ENCODE peak calls at places on chromosomes 16 and 17, in seven cellular contexts. One of them, this sample, is unnamed.

GRCh38 chr16:2015117-2015946 is 4.3 kb upstream of the NPW start:
- DNase-seq in sigmoid colon: no peak
- DNase-seq in transverse colon: peak; percentile 79
- DNase-seq in mesenchymal stem cell: peak; percentile 60
- DNase-seq in iPS DF 6.9: no peak
- DNase-seq in breast epithelium: no peak
- DNase-seq in upper lobe of right lung: no peak
- DNase-seq in this sample: peak; percentile 69

GRCh38 chr16:66487580-66488235 is 60.6 kb downstream of the BEAN1 start:
- DNase-seq in sigmoid colon: peak; percentile 58
- DNase-seq in transverse colon: no peak
- DNase-seq in mesenchymal stem cell: no peak
- DNase-seq in iPS DF 6.9: no peak
- DNase-seq in breast epithelium: peak; percentile 14
- DNase-seq in upper lobe of right lung: no peak
- DNase-seq in this sample: peak; percentile 40

GRCh38 chr17:60851181-60851580 is 173.5 kb downstream of the BCAS3 start:
- DNase-seq in sigmoid colon: no peak
- DNase-seq in transverse colon: no peak
- DNase-seq in mesenchymal stem cell: no peak
- DNase-seq in iPS DF 6.9: no peak
- DNase-seq in breast epithelium: no peak
- DNase-seq in upper lobe of right lung: no peak
- DNase-seq in this sample: no peak

GRCh38 chr17:17041018-17041521 is 1.2 kb upstream of the MPRIP start:
- DNase-seq in sigmoid colon: no peak
- DNase-seq in transverse colon: no peak
- DNase-seq in mesenchymal stem cell: peak; percentile 87
- DNase-seq in iPS DF 6.9: no peak
- DNase-seq in breast epithelium: no peak
- DNase-seq in upper lobe of right lung: peak; percentile 35
- DNase-seq in this sample: peak; percentile 54

GRCh38 chr16:82960923-82961322 is 334.2 kb downstream of the CDH13 start:
- DNase-seq in sigmoid colon: no peak
- DNase-seq in transverse colon: no peak
- DNase-seq in mesenchymal stem cell: no peak
- DNase-seq in iPS DF 6.9: no peak
- DNase-seq in breast epithelium: no peak
- DNase-seq in upper lobe of right lung: no peak
- DNase-seq in this sample: no peak

GRCh38 chr17:72397223-72397667 is 276.4 kb downstream of the SOX9 start:
- DNase-seq in sigmoid colon: no peak
- DNase-seq in transverse colon: no peak
- DNase-seq in mesenchymal stem cell: no peak
- DNase-seq in iPS DF 6.9: no peak
- DNase-seq in breast epithelium: no peak
- DNase-seq in upper lobe of right lung: no peak
- DNase-seq in this sample: no peak

GRCh38 chr16:70252355-70252988 is 732 bp upstream of the EXOSC6 start:
- DNase-seq in sigmoid colon: no peak
- DNase-seq in transverse colon: no peak
- DNase-seq in mesenchymal stem cell: peak; percentile 22
- DNase-seq in iPS DF 6.9: no peak
- DNase-seq in breast epithelium: no peak
- DNase-seq in upper lobe of right lung: no peak
- DNase-seq in this sample: no peak

GRCh38 chr17:82217120-82217529 is 4.5 kb upstream of the CCDC57 start:
- DNase-seq in sigmoid colon: peak; percentile 68
- DNase-seq in transverse colon: peak; percentile 47
- DNase-seq in mesenchymal stem cell: peak; percentile 76
- DNase-seq in iPS DF 6.9: no peak
- DNase-seq in breast epithelium: no peak
- DNase-seq in upper lobe of right lung: peak; percentile 81
- DNase-seq in this sample: no peak

GRCh38 chr16:71273384-71273783 is 15.8 kb downstream of the CMTR2 start:
- DNase-seq in sigmoid colon: no peak
- DNase-seq in transverse colon: no peak
- DNase-seq in mesenchymal stem cell: no peak
- DNase-seq in iPS DF 6.9: no peak
- DNase-seq in breast epithelium: no peak
- DNase-seq in upper lobe of right lung: no peak
- DNase-seq in this sample: no peak

GRCh38 chr16:31108035-31108793 is at the start of gene BCKDK:
- DNase-seq in sigmoid colon: peak; percentile 88
- DNase-seq in transverse colon: peak; percentile 77
- DNase-seq in mesenchymal stem cell: peak; percentile 57
- DNase-seq in iPS DF 6.9: no peak
- DNase-seq in breast epithelium: no peak
- DNase-seq in upper lobe of right lung: peak; percentile 88
- DNase-seq in this sample: peak; percentile 68

GRCh38 chr16:85637808-85638186 is 24.7 kb downstream of the GSE1 start:
- DNase-seq in sigmoid colon: no peak
- DNase-seq in transverse colon: no peak
- DNase-seq in mesenchymal stem cell: no peak
- DNase-seq in iPS DF 6.9: no peak
- DNase-seq in breast epithelium: no peak
- DNase-seq in upper lobe of right lung: peak; percentile 90
- DNase-seq in this sample: no peak

GRCh38 chr16:2595376-2596200 is 57.8 kb downstream of the PDPK1 start:
- DNase-seq in sigmoid colon: no peak
- DNase-seq in transverse colon: no peak
- DNase-seq in mesenchymal stem cell: no peak
- DNase-seq in iPS DF 6.9: no peak
- DNase-seq in breast epithelium: no peak
- DNase-seq in upper lobe of right lung: no peak
- DNase-seq in this sample: no peak

GRCh38 chr16:55444754-55445485 is 34.1 kb upstream of the MMP2 start:
- DNase-seq in sigmoid colon: peak; percentile 74
- DNase-seq in transverse colon: peak; percentile 20
- DNase-seq in mesenchymal stem cell: no peak
- DNase-seq in iPS DF 6.9: no peak
- DNase-seq in breast epithelium: no peak
- DNase-seq in upper lobe of right lung: peak; percentile 76
- DNase-seq in this sample: no peak

GRCh38 chr17:29138991-29139682 is 41.1 kb downstream of the MYO18A start:
- DNase-seq in sigmoid colon: no peak
- DNase-seq in transverse colon: peak; percentile 66
- DNase-seq in mesenchymal stem cell: no peak
- DNase-seq in iPS DF 6.9: no peak
- DNase-seq in breast epithelium: no peak
- DNase-seq in upper lobe of right lung: no peak
- DNase-seq in this sample: peak; percentile 55

GRCh38 chr17:31598388-31598760 is 206.9 kb downstream of the RAB11FIP4 start:
- DNase-seq in sigmoid colon: no peak
- DNase-seq in transverse colon: no peak
- DNase-seq in mesenchymal stem cell: no peak
- DNase-seq in iPS DF 6.9: no peak
- DNase-seq in breast epithelium: no peak
- DNase-seq in upper lobe of right lung: no peak
- DNase-seq in this sample: no peak

GRCh38 chr17:6069611-6070279 is 434 bp upstream of the WSCD1 start:
- DNase-seq in sigmoid colon: no peak
- DNase-seq in transverse colon: peak; percentile 20
- DNase-seq in mesenchymal stem cell: peak; percentile 27
- DNase-seq in iPS DF 6.9: no peak
- DNase-seq in breast epithelium: no peak
- DNase-seq in upper lobe of right lung: no peak
- DNase-seq in this sample: no peak

GRCh38 chr17:44970136-44970737 is 2.1 kb upstream of the C1QL1 start:
- DNase-seq in sigmoid colon: peak; percentile 89
- DNase-seq in transverse colon: peak; percentile 39
- DNase-seq in mesenchymal stem cell: peak; percentile 46
- DNase-seq in iPS DF 6.9: no peak
- DNase-seq in breast epithelium: no peak
- DNase-seq in upper lobe of right lung: no peak
- DNase-seq in this sample: no peak
- H3K27me3 ChIP-seq in sigmoid colon: peaks cover 30% of the 10 kb centered on the region
- H3K27me3 ChIP-seq in transverse colon: peaks cover 81% of the 10 kb centered on the region
- H3K27me3 ChIP-seq in mesenchymal stem cell: peaks cover 58% of the 10 kb centered on the region
- H3K27me3 ChIP-seq in iPS DF 6.9: peaks cover 23% of the 10 kb centered on the region
- H3K27me3 ChIP-seq in breast epithelium: peaks cover 26% of the 10 kb centered on the region
- H3K27me3 ChIP-seq in upper lobe of right lung: peaks cover 50% of the 10 kb centered on the region
- H3K27me3 ChIP-seq in this sample: peaks cover 32% of the 10 kb centered on the region

GRCh38 chr16:89476379-89476778 is 14.0 kb downstream of the ANKRD11 start:
- DNase-seq in sigmoid colon: no peak
- DNase-seq in transverse colon: no peak
- DNase-seq in mesenchymal stem cell: no peak
- DNase-seq in iPS DF 6.9: no peak
- DNase-seq in breast epithelium: peak; percentile 47
- DNase-seq in upper lobe of right lung: no peak
- DNase-seq in this sample: no peak
- H3K4me1 ChIP-seq in sigmoid colon: peaks cover 36% of the 10 kb centered on the region
- H3K4me1 ChIP-seq in transverse colon: peaks cover 88% of the 10 kb centered on the region
- H3K4me1 ChIP-seq in mesenchymal stem cell: peaks cover 32% of the 10 kb centered on the region
- H3K4me1 ChIP-seq in iPS DF 6.9: peaks cover 6% of the 10 kb centered on the region
- H3K4me1 ChIP-seq in breast epithelium: peaks cover 4% of the 10 kb centered on the region
- H3K4me1 ChIP-seq in upper lobe of right lung: peaks cover 78% of the 10 kb centered on the region
- H3K4me1 ChIP-seq in this sample: peaks cover 50% of the 10 kb centered on the region

DNA sequence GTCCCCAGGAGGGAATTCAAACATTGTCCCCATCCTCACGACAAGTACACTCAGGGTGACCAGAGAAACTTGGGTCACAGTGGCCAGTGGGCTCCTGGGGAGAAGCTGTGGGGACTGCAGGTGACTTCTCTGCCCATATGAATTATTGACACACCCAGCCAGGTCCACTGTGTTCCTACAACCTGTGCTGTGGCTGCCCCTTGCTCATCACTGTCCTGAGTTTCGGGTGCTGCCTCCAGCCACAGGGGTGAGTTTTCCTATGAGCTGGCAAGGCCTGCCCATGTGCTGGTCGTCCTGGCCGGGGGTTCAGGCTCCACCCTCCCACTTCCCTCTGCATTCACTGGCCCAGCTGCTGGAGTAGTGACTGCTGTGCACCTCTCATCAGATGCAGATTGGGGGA is 59.0 kb upstream of the RBFOX3 start:
- DNase-seq in sigmoid colon: no peak
- DNase-seq in transverse colon: no peak
- DNase-seq in mesenchymal stem cell: no peak
- DNase-seq in iPS DF 6.9: no peak
- DNase-seq in breast epithelium: no peak
- DNase-seq in upper lobe of right lung: no peak
- DNase-seq in this sample: peak; percentile 23
- H3K27me3 ChIP-seq in sigmoid colon: no peaks in the 10 kb centered on the region
- H3K27me3 ChIP-seq in transverse colon: no peaks in the 10 kb centered on the region
- H3K27me3 ChIP-seq in mesenchymal stem cell: peaks cover 59% of the 10 kb centered on the region
- H3K27me3 ChIP-seq in iPS DF 6.9: no peaks in the 10 kb centered on the region
- H3K27me3 ChIP-seq in breast epithelium: peaks cover 52% of the 10 kb centered on the region
- H3K27me3 ChIP-seq in upper lobe of right lung: peaks cover 11% of the 10 kb centered on the region
- H3K27me3 ChIP-seq in this sample: no peaks in the 10 kb centered on the region

DNA sequence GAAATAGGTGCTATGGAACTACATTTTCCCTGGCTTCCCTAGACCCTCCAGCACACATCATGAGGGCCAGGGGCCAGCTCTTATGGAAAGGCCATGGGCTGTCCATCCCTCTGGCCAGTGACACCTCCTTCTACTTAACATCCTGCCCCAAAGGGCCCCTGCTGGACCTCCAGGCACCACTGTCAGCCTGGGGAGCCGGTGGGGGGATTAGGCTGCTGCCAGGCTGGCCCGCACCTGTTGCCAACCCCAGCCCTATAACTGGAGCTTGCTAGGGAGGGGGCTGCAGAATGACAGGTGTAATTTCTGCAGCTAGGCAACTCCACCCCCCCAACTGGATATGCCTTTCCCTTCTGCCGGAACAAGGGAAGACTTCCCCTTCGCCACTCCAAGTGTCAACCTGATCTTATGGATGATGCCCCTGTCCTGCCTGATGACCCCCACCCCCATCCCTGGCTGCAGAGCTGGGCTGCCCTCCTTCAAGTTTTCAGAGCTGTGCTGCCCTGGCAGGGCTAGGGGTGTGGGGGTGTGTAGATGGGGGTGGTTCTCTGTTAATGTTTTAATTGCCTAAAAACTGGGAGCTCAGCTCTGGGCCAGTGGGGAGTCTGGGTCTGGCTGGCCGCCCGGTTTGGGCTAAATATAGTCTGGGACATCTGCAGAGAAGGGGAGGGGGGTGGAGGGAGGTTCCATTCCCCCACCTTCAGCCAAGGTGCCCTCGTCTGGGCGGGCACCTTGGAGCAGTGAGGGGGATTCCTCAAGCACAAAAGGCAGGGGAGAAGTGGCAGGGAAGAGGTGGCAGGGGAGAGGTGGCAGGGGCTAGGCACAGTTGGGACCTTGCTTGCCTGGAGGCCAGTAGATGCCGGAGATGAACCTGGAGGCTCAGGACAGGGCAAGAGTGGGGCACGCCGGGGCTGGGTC is 12.8 kb downstream of the RARA start:
- DNase-seq in sigmoid colon: peak; percentile 84
- DNase-seq in transverse colon: peak; percentile 61
- DNase-seq in mesenchymal stem cell: no peak
- DNase-seq in iPS DF 6.9: no peak
- DNase-seq in breast epithelium: no peak
- DNase-seq in upper lobe of right lung: peak; percentile 80
- DNase-seq in this sample: peak; percentile 53
- H3K4me1 ChIP-seq in sigmoid colon: peaks cover 94% of the 10 kb centered on the region
- H3K4me1 ChIP-seq in transverse colon: peaks cover 94% of the 10 kb centered on the region
- H3K4me1 ChIP-seq in mesenchymal stem cell: peaks cover 70% of the 10 kb centered on the region
- H3K4me1 ChIP-seq in iPS DF 6.9: peaks cover 13% of the 10 kb centered on the region
- H3K4me1 ChIP-seq in breast epithelium: peaks cover 66% of the 10 kb centered on the region
- H3K4me1 ChIP-seq in upper lobe of right lung: peaks cover 75% of the 10 kb centered on the region
- H3K4me1 ChIP-seq in this sample: peaks cover 56% of the 10 kb centered on the region

GRCh38 chr17:74842599-74843351 is 16.9 kb downstream of the GRIN2C start:
- DNase-seq in sigmoid colon: no peak
- DNase-seq in transverse colon: peak; percentile 68
- DNase-seq in mesenchymal stem cell: peak; percentile 66
- DNase-seq in iPS DF 6.9: no peak
- DNase-seq in breast epithelium: no peak
- DNase-seq in upper lobe of right lung: peak; percentile 92
- DNase-seq in this sample: no peak
- H3K27me3 ChIP-seq in sigmoid colon: peaks cover 8% of the 10 kb centered on the region
- H3K27me3 ChIP-seq in transverse colon: peaks cover 12% of the 10 kb centered on the region
- H3K27me3 ChIP-seq in mesenchymal stem cell: peaks cover 13% of the 10 kb centered on the region
- H3K27me3 ChIP-seq in iPS DF 6.9: peaks cover 13% of the 10 kb centered on the region
- H3K27me3 ChIP-seq in breast epithelium: peaks cover 4% of the 10 kb centered on the region
- H3K27me3 ChIP-seq in upper lobe of right lung: no peaks in the 10 kb centered on the region
- H3K27me3 ChIP-seq in this sample: peaks cover 4% of the 10 kb centered on the region

This sample was measured in Peyer's patch.